ENCODE peak calls at places on chromosomes 3 and 15, in ten cellular contexts. K is B cell; C is fibroblast of the conjunctiva; Q is stomach; B is activated T-cell treated with anti-CD3 and anti-CD28 coated beads, Interleukin-2, amount 50 U/mL, for 72 hours; D is psoas muscle; U is T-helper 2 cell; I is pons; Y is heart left ventricle; T is NCI-H1105. W is an unnamed sample.

GRCh38 chr15:64892850-64893403 is 18.8 kb upstream of the ANKDD1A start:
- DNase-seq in Q (no peak), Y (no peak), I (no peak), B (peak), T (no peak), D (no peak), C (no peak), U (no peak), K (no peak), W (no peak)

GRCh38 chr3:123258359-123258758 is 56.6 kb downstream of the SEC22A start:
- DNase-seq in Y (no peak), D (no peak), C (no peak), B (no peak), U (no peak), Q (no peak), T (no peak), K (no peak), I (no peak), W (no peak)

GRCh38 chr3:160180581-160181216 is 44.5 kb upstream of the C3orf80 start:
- DNase-seq in U (no peak), C (peak), Y (no peak), T (no peak), B (no peak), Q (no peak), K (no peak), I (no peak), D (no peak), W (no peak)

GRCh38 chr3:45212095-45212468 is 14.0 kb downstream of the TMEM158 start:
- DNase-seq in Q (no peak), U (no peak), B (no peak), D (no peak), C (no peak), Y (no peak), I (no peak), K (no peak), T (no peak), W (no peak)

GRCh38 chr15:50257206-50257735 is 8.3 kb downstream of the HDC start:
- DNase-seq in D (no peak), Y (no peak), I (no peak), B (no peak), C (no peak), T (no peak), Q (no peak), K (no peak), U (no peak), W (no peak)

GRCh38 chr15:25640381-25640780 is 201.6 kb upstream of the UBE3A start:
- DNase-seq in T (no peak), I (no peak), C (no peak), Q (no peak), D (no peak), B (no peak), K (no peak), Y (no peak), U (no peak), W (no peak)

GRCh38 chr3:122105626-122106025 is 50.5 kb downstream of the CD86 start:
- DNase-seq in C (no peak), B (no peak), Q (no peak), Y (no peak), D (no peak), K (no peak), U (no peak), T (no peak), I (no peak), W (no peak)

GRCh38 chr3:14562441-14562840 is 22.3 kb upstream of the GRIP2 start:
- DNase-seq in T (no peak), K (no peak), C (no peak), U (no peak), Q (no peak), B (no peak), I (no peak), Y (no peak), D (no peak), W (no peak)

GRCh38 chr15:88624156-88624970 is 3.2 kb downstream of the AEN start:
- DNase-seq in C (no peak), Q (no peak), K (peak), D (no peak), T (no peak), I (peak), U (no peak), Y (no peak), B (no peak), W (no peak)

GRCh38 chr3:47002490-47003410 is 23.3 kb downstream of the NBEAL2 start:
- DNase-seq in U (no peak), D (peak), C (no peak), K (peak), T (no peak), I (no peak), B (no peak), Q (no peak), Y (no peak), W (no peak)

GRCh38 chr3:74267583-74268184 is 346.8 kb downstream of the CNTN3 start:
- DNase-seq in B (peak), D (no peak), Y (peak), C (peak), Q (no peak), K (no peak), I (peak), T (no peak), U (no peak), W (peak)

GRCh38 chr3:113261996-113262665 is 50.8 kb downstream of the BOC start:
- DNase-seq in D (no peak), I (no peak), B (no peak), Y (no peak), Q (no peak), U (no peak), K (no peak), C (no peak), T (no peak), W (no peak)

GRCh38 chr3:70273492-70273891 is 38.9 kb downstream of the MDFIC2 start:
- DNase-seq in D (no peak), K (no peak), Y (no peak), C (no peak), Q (no peak), U (no peak), B (no peak), I (no peak), T (no peak), W (no peak)

GRCh38 chr3:48432411-48433371 is 2.8 kb upstream of the PLXNB1 start:
- DNase-seq in I (no peak), B (no peak), U (no peak), Q (no peak), D (no peak), T (no peak), K (no peak), Y (no peak), C (no peak), W (no peak)

GRCh38 chr3:167493240-167493639 is 19.4 kb upstream of the SERPINI2 start:
- DNase-seq in K (no peak), T (no peak), D (no peak), B (no peak), C (no peak), U (no peak), Y (no peak), Q (no peak), I (no peak), W (no peak)